ENCODE peak calls at places on chromosomes 4 and X, in nine cellular contexts. W, B, T, X, Q, F, E, C and H are unnamed samples.

GRCh38 chr4:185381794-185382193 is 13.9 kb downstream of the LRP2BP start:
- DNase-seq in W (peak), B (no peak), T (no peak), X (no peak), Q (no peak), F (no peak), E (no peak), C (no peak), H (no peak)

GRCh38 chr4:46505131-46505530 is 115.2 kb upstream of the GABRA2 start:
- DNase-seq in W (no peak), B (no peak), T (no peak), X (no peak), Q (no peak), F (no peak), E (no peak), C (no peak), H (no peak)

GRCh38 chrX:111507931-111508330 is 3.5 kb upstream of the SERTM2 start:
- DNase-seq in W (no peak), B (no peak), T (no peak), X (no peak), Q (no peak), F (no peak), E (no peak), C (no peak), H (no peak)

GRCh38 chrX:46588263-46588662 is 14.7 kb downstream of the CHST7 start:
- DNase-seq in W (peak), B (peak), T (peak), X (peak), Q (peak), F (peak), E (no peak), C (peak), H (peak)

GRCh38 chr4:32025840-32026459 is 1305.8 kb downstream of the PCDH7 start:
- DNase-seq in W (peak), B (no peak), T (no peak), X (no peak), Q (no peak), F (no peak), E (peak), C (no peak), H (peak)

GRCh38 chr4:187606581-187606980 is 389.0 kb upstream of the ZFP42 start:
- DNase-seq in W (peak), B (no peak), T (no peak), X (no peak), Q (peak), F (peak), E (peak), C (peak), H (peak)

GRCh38 chr4:36394352-36394903 is 113.0 kb downstream of the DTHD1 start:
- DNase-seq in W (no peak), B (no peak), T (no peak), X (peak), Q (no peak), F (peak), E (no peak), C (no peak), H (no peak)

GRCh38 chr4:3186609-3187008 is 62.4 kb upstream of the MSANTD1 start:
- DNase-seq in W (no peak), B (no peak), T (no peak), X (no peak), Q (no peak), F (no peak), E (no peak), C (no peak), H (no peak)

GRCh38 chr4:176814770-176815169 is 22.0 kb upstream of the VEGFC start:
- DNase-seq in W (peak), B (no peak), T (no peak), X (no peak), Q (no peak), F (no peak), E (no peak), C (no peak), H (no peak)

GRCh38 chr4:37604464-37604863 is 81.7 kb downstream of the RELL1 start:
- DNase-seq in W (peak), B (no peak), T (no peak), X (no peak), Q (no peak), F (no peak), E (no peak), C (peak), H (peak)

GRCh38 chr4:11565899-11566298 is 137.2 kb upstream of the HS3ST1 start:
- DNase-seq in W (no peak), B (no peak), T (no peak), X (no peak), Q (no peak), F (peak), E (no peak), C (no peak), H (no peak)

GRCh38 chr4:20195071-20195885 is 56.4 kb upstream of the SLIT2 start:
- DNase-seq in W (peak), B (no peak), T (no peak), X (no peak), Q (no peak), F (no peak), E (no peak), C (peak), H (no peak)

GRCh38 chr4:110442309-110442708 is 33.6 kb upstream of the ENPEP start:
- DNase-seq in W (no peak), B (no peak), T (no peak), X (no peak), Q (no peak), F (no peak), E (no peak), C (no peak), H (no peak)

GRCh38 chr4:87087015-87087920 is 133.2 kb downstream of the KLHL8 start:
- DNase-seq in W (no peak), B (no peak), T (no peak), X (no peak), Q (no peak), F (no peak), E (no peak), C (no peak), H (peak)

GRCh38 chrX:51776851-51777250 is 33.6 kb downstream of the GSPT2 start:
- DNase-seq in W (no peak), B (no peak), T (no peak), X (no peak), Q (no peak), F (no peak), E (no peak), C (no peak), H (no peak)

GRCh38 chr4:84573738-84574720 is 8.9 kb upstream of the CDS1 start:
- DNase-seq in W (no peak), B (no peak), T (no peak), X (no peak), Q (no peak), F (peak), E (no peak), C (peak), H (no peak)

GRCh38 chr4:41731569-41731968 is 17.0 kb downstream of the PHOX2B start:
- DNase-seq in W (no peak), B (no peak), T (no peak), X (no peak), Q (no peak), F (no peak), E (no peak), C (no peak), H (no peak)

GRCh38 chrX:46279214-46279924 is 265.9 kb downstream of the ZNF674 start:
- DNase-seq in W (peak), B (no peak), T (no peak), X (no peak), Q (no peak), F (no peak), E (no peak), C (peak), H (peak)

GRCh38 chrX:72060196-72060974 is 71.3 kb downstream of the RTL5 start:
- DNase-seq in W (no peak), B (no peak), T (no peak), X (no peak), Q (peak), F (no peak), E (no peak), C (no peak), H (no peak)

GRCh38 chr4:124414641-124415040 is 297.9 kb downstream of the ANKRD50 start:
- DNase-seq in W (peak), B (no peak), T (no peak), X (no peak), Q (no peak), F (no peak), E (no peak), C (no peak), H (peak)

GRCh38 chr4:48699470-48699869 is 80.6 kb downstream of the FRYL start:
- DNase-seq in W (no peak), B (no peak), T (no peak), X (no peak), Q (no peak), F (no peak), E (no peak), C (no peak), H (no peak)